ENCODE peak calls at places on chromosomes 13 and 19, in nine cellular contexts. One of them, this sample, is unnamed. For H3K36me3 and H3K4me1, the result is how much of the 10 kb centered on the place peaks cover.

GRCh38 chr19:38268539-38268938 is 4.2 kb downstream of the SPINT2 start:
- DNase-seq in thoracic aorta: no peak
- DNase-seq in stomach: no peak
- DNase-seq in GM23338: no peak
- DNase-seq in esophagus squamous epithelium: no peak
- DNase-seq in neural progenitor cell: no peak
- DNase-seq in hepatocyte: peak
- DNase-seq in ovary: no peak
- DNase-seq in tibial artery: no peak
- DNase-seq in this sample: no peak

GRCh38 chr13:93603043-93603442 is 376.4 kb downstream of the GPC6 start:
- DNase-seq in thoracic aorta: peak
- DNase-seq in stomach: no peak
- DNase-seq in GM23338: peak
- DNase-seq in esophagus squamous epithelium: no peak
- DNase-seq in neural progenitor cell: no peak
- DNase-seq in hepatocyte: no peak
- DNase-seq in ovary: no peak
- DNase-seq in tibial artery: no peak
- DNase-seq in this sample: peak

GRCh38 chr19:58183822-58184215 is 958 bp downstream of the ZNF274 start:
- DNase-seq in thoracic aorta: no peak
- DNase-seq in stomach: no peak
- DNase-seq in GM23338: no peak
- DNase-seq in esophagus squamous epithelium: peak
- DNase-seq in neural progenitor cell: no peak
- DNase-seq in hepatocyte: no peak
- DNase-seq in ovary: no peak
- DNase-seq in tibial artery: no peak
- DNase-seq in this sample: no peak

GRCh38 chr19:4977299-4978174 is 8.6 kb downstream of the KDM4B start:
- DNase-seq in thoracic aorta: no peak
- DNase-seq in stomach: peak
- DNase-seq in GM23338: no peak
- DNase-seq in esophagus squamous epithelium: no peak
- DNase-seq in neural progenitor cell: no peak
- DNase-seq in hepatocyte: no peak
- DNase-seq in ovary: peak
- DNase-seq in tibial artery: peak
- DNase-seq in this sample: peak

GRCh38 chr19:32691291-32691951 is at the start of gene NUDT19:
- DNase-seq in thoracic aorta: peak
- DNase-seq in stomach: peak
- DNase-seq in GM23338: no peak
- DNase-seq in esophagus squamous epithelium: no peak
- DNase-seq in neural progenitor cell: peak
- DNase-seq in hepatocyte: peak
- DNase-seq in ovary: peak
- DNase-seq in tibial artery: peak
- DNase-seq in this sample: peak

GRCh38 chr19:28500319-28500718 is 712.6 kb downstream of the UQCRFS1 start:
- DNase-seq in thoracic aorta: no peak
- DNase-seq in stomach: no peak
- DNase-seq in GM23338: no peak
- DNase-seq in esophagus squamous epithelium: no peak
- DNase-seq in neural progenitor cell: no peak
- DNase-seq in hepatocyte: no peak
- DNase-seq in ovary: no peak
- DNase-seq in tibial artery: no peak
- DNase-seq in this sample: no peak

GRCh38 chr13:52779028-52779612 is 39.5 kb upstream of the CNMD start:
- DNase-seq in thoracic aorta: no peak
- DNase-seq in stomach: no peak
- DNase-seq in GM23338: peak
- DNase-seq in esophagus squamous epithelium: no peak
- DNase-seq in neural progenitor cell: peak
- DNase-seq in hepatocyte: no peak
- DNase-seq in ovary: no peak
- DNase-seq in tibial artery: no peak
- DNase-seq in this sample: no peak

GRCh38 chr19:45166723-45167252 is 6.0 kb upstream of the NKPD1 start:
- DNase-seq in thoracic aorta: no peak
- DNase-seq in stomach: no peak
- DNase-seq in GM23338: peak
- DNase-seq in esophagus squamous epithelium: no peak
- DNase-seq in neural progenitor cell: no peak
- DNase-seq in hepatocyte: no peak
- DNase-seq in ovary: no peak
- DNase-seq in tibial artery: no peak
- DNase-seq in this sample: no peak

GRCh38 chr13:44274838-44275237 is 98.8 kb upstream of the SERP2 start:
- DNase-seq in thoracic aorta: no peak
- DNase-seq in stomach: no peak
- DNase-seq in GM23338: no peak
- DNase-seq in esophagus squamous epithelium: no peak
- DNase-seq in neural progenitor cell: no peak
- DNase-seq in hepatocyte: peak
- DNase-seq in ovary: no peak
- DNase-seq in tibial artery: no peak
- DNase-seq in this sample: no peak

GRCh38 chr13:104593251-104593576 is 1527.0 kb upstream of the SLC10A2 start:
- DNase-seq in thoracic aorta: no peak
- DNase-seq in stomach: no peak
- DNase-seq in GM23338: no peak
- DNase-seq in esophagus squamous epithelium: no peak
- DNase-seq in neural progenitor cell: no peak
- DNase-seq in hepatocyte: no peak
- DNase-seq in ovary: no peak
- DNase-seq in tibial artery: no peak
- DNase-seq in this sample: no peak

GRCh38 chr19:28555317-28555716 is 657.6 kb downstream of the UQCRFS1 start:
- DNase-seq in thoracic aorta: no peak
- DNase-seq in stomach: no peak
- DNase-seq in GM23338: no peak
- DNase-seq in esophagus squamous epithelium: no peak
- DNase-seq in neural progenitor cell: no peak
- DNase-seq in hepatocyte: no peak
- DNase-seq in ovary: no peak
- DNase-seq in tibial artery: no peak
- DNase-seq in this sample: no peak

GRCh38 chr13:31310781-31311180 is 111.0 kb downstream of the B3GLCT start:
- DNase-seq in thoracic aorta: no peak
- DNase-seq in stomach: no peak
- DNase-seq in GM23338: no peak
- DNase-seq in esophagus squamous epithelium: no peak
- DNase-seq in neural progenitor cell: no peak
- DNase-seq in hepatocyte: no peak
- DNase-seq in ovary: no peak
- DNase-seq in tibial artery: no peak
- DNase-seq in this sample: no peak

DNA sequence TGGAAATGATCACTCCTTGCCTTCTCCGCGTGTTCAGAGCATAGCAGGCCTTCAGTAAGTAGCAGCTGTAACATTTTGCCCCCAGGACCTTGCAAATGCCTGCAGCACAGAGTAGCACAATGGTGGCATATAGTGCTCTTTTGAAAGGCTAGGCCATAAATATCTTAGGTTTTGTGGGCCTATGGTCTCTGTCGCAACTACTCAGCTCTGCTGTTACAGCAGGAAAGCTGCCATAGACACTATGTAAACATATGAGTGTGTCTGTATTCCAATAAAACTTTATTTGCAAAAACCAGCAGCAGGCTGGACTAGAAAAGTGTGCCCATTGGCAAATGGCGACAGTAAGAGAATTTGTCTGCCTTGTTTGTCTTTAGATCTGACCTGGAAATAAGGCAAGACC is 9.4 kb downstream of the ITPKC start:
- DNase-seq in thoracic aorta: no peak
- DNase-seq in stomach: no peak
- DNase-seq in GM23338: no peak
- DNase-seq in esophagus squamous epithelium: no peak
- DNase-seq in neural progenitor cell: no peak
- DNase-seq in hepatocyte: no peak
- DNase-seq in ovary: no peak
- DNase-seq in tibial artery: no peak
- DNase-seq in this sample: no peak
- H3K36me3 ChIP-seq in thoracic aorta: half or more
- H3K36me3 ChIP-seq in stomach: half or more
- H3K36me3 ChIP-seq in GM23338: under half
- H3K36me3 ChIP-seq in esophagus squamous epithelium: under half
- H3K36me3 ChIP-seq in neural progenitor cell: under half
- H3K36me3 ChIP-seq in hepatocyte: under half
- H3K36me3 ChIP-seq in ovary: under half
- H3K36me3 ChIP-seq in tibial artery: half or more
- H3K36me3 ChIP-seq in this sample: under half

GRCh38 chr13:33110386-33110712 is 94.1 kb downstream of the KL start:
- DNase-seq in thoracic aorta: no peak
- DNase-seq in stomach: no peak
- DNase-seq in GM23338: no peak
- DNase-seq in esophagus squamous epithelium: no peak
- DNase-seq in neural progenitor cell: no peak
- DNase-seq in hepatocyte: no peak
- DNase-seq in ovary: no peak
- DNase-seq in tibial artery: no peak
- DNase-seq in this sample: no peak

GRCh38 chr13:33108620-33109019 is 92.4 kb downstream of the KL start:
- DNase-seq in thoracic aorta: no peak
- DNase-seq in stomach: no peak
- DNase-seq in GM23338: no peak
- DNase-seq in esophagus squamous epithelium: no peak
- DNase-seq in neural progenitor cell: no peak
- DNase-seq in hepatocyte: no peak
- DNase-seq in ovary: no peak
- DNase-seq in tibial artery: no peak
- DNase-seq in this sample: no peak

GRCh38 chr13:33110713-33111413 is 94.6 kb downstream of the KL start:
- DNase-seq in thoracic aorta: no peak
- DNase-seq in stomach: no peak
- DNase-seq in GM23338: no peak
- DNase-seq in esophagus squamous epithelium: no peak
- DNase-seq in neural progenitor cell: no peak
- DNase-seq in hepatocyte: no peak
- DNase-seq in ovary: peak
- DNase-seq in tibial artery: peak
- DNase-seq in this sample: peak

GRCh38 chr13:33109319-33109718 is 93.1 kb downstream of the KL start:
- DNase-seq in thoracic aorta: no peak
- DNase-seq in stomach: no peak
- DNase-seq in GM23338: no peak
- DNase-seq in esophagus squamous epithelium: no peak
- DNase-seq in neural progenitor cell: no peak
- DNase-seq in hepatocyte: no peak
- DNase-seq in ovary: no peak
- DNase-seq in tibial artery: no peak
- DNase-seq in this sample: no peak

DNA sequence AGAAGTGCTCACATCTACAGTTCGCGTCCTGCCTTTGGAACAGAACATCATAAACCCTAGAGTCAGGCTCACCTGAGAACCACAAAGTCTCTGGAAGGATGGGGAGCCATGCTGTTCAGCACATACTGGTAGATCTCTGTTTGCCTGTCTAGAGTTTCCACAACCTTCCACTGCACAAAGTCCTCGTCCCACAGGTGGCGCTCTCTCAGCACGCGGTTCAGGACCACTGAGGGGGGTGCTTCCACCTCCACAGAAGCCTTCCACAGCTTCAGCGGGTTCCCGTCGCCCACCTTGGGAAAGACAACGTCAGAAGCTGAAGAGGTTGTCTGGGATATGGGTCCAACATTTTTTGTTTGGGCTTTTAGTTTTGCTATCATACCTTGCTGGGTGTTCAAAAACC is 93.6 kb downstream of the KL start:
- DNase-seq in thoracic aorta: no peak
- DNase-seq in stomach: no peak
- DNase-seq in GM23338: peak
- DNase-seq in esophagus squamous epithelium: no peak
- DNase-seq in neural progenitor cell: peak
- DNase-seq in hepatocyte: no peak
- DNase-seq in ovary: no peak
- DNase-seq in tibial artery: no peak
- DNase-seq in this sample: no peak
- TF ChIP-seq CTCF in thoracic aorta: no peak
- TF ChIP-seq CTCF in stomach: no peak
- TF ChIP-seq CTCF in GM23338: peak
- TF ChIP-seq CTCF in esophagus squamous epithelium: no peak
- TF ChIP-seq CTCF in neural progenitor cell: peak
- TF ChIP-seq CTCF in hepatocyte: peak
- TF ChIP-seq CTCF in ovary: no peak
- TF ChIP-seq CTCF in tibial artery: no peak
- TF ChIP-seq CTCF in this sample: peak

DNA sequence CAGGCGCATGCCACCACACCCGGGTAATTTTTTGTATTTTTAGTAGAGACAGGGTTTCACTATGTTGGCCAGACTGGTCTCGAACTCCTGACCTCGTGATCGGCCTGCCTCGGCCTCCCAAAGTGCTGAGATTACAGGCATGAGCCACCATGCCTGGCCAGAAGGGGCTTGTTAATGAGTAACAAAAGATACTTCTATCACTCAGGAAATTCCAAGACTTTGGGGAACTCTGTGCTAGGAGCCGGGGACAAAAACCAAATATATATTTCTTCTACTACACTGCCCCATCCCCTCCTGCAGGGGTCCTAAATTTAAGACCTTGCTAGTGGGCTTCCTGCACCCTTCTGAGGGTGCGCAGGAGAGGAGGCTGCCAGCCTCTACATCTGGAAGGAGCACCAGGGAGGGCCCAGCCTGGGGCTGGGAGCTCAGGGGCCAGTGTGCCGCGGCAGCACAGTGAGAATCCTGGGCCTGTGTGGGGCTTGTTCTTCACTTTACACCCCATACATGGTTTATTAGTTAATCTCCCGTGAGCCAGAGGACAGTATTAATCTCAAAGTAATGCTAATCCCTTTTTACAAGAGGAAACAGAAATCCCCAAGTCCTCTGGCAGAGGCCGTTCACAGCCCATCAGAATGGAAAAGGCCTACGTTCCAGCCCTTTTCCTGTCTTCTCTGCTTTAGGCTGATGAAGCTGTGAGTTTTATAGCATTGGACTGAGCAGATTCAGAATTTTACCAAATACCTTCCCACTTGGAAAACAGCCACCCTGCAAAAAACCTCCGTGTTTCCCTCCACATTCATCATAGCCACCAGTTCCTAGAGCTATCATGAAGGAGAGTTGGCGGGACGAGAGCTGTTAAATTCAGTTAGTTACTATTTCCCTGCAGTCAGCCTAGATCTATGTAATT is 44.4 kb upstream of the NPAS1 start:
- DNase-seq in thoracic aorta: no peak
- DNase-seq in stomach: no peak
- DNase-seq in GM23338: no peak
- DNase-seq in esophagus squamous epithelium: no peak
- DNase-seq in neural progenitor cell: peak
- DNase-seq in hepatocyte: no peak
- DNase-seq in ovary: no peak
- DNase-seq in tibial artery: no peak
- DNase-seq in this sample: peak
- H3K4me1 ChIP-seq in thoracic aorta: under half
- H3K4me1 ChIP-seq in stomach: half or more
- H3K4me1 ChIP-seq in GM23338: under half
- H3K4me1 ChIP-seq in esophagus squamous epithelium: under half
- H3K4me1 ChIP-seq in neural progenitor cell: under half
- H3K4me1 ChIP-seq in hepatocyte: under half
- H3K4me1 ChIP-seq in ovary: under half
- H3K4me1 ChIP-seq in tibial artery: half or more
- H3K4me1 ChIP-seq in this sample: under half

GRCh38 chr19:39833464-39834286 is at the start of gene DYRK1B:
- DNase-seq in thoracic aorta: peak
- DNase-seq in stomach: peak
- DNase-seq in GM23338: peak
- DNase-seq in esophagus squamous epithelium: peak
- DNase-seq in neural progenitor cell: peak
- DNase-seq in hepatocyte: peak
- DNase-seq in ovary: peak
- DNase-seq in tibial artery: peak
- DNase-seq in this sample: peak
- H3K36me3 ChIP-seq in thoracic aorta: under half
- H3K36me3 ChIP-seq in stomach: half or more
- H3K36me3 ChIP-seq in GM23338: under half
- H3K36me3 ChIP-seq in esophagus squamous epithelium: under half
- H3K36me3 ChIP-seq in neural progenitor cell: under half
- H3K36me3 ChIP-seq in hepatocyte: under half
- H3K36me3 ChIP-seq in ovary: under half
- H3K36me3 ChIP-seq in tibial artery: under half
- H3K36me3 ChIP-seq in this sample: under half